ENCODE peak calls at places on chromosome 11, in seven cellular contexts. One of them, this sample, is unnamed.

GRCh38 chr11:707817-708420 is 1.9 kb downstream of the EPS8L2 start:
- DNase-seq in heart right ventricle: no peak
- DNase-seq in right lobe of liver: no peak
- DNase-seq in body of pancreas: peak; percentile 66
- DNase-seq in stomach: peak; percentile 68
- DNase-seq in ovary: no peak
- DNase-seq in MM.1S: no peak
- DNase-seq in this sample: peak; percentile 79

GRCh38 chr11:106789406-106789805 is 228.9 kb downstream of the GUCY1A2 start:
- DNase-seq in heart right ventricle: no peak
- DNase-seq in right lobe of liver: no peak
- DNase-seq in body of pancreas: no peak
- DNase-seq in stomach: no peak
- DNase-seq in ovary: no peak
- DNase-seq in MM.1S: no peak
- DNase-seq in this sample: no peak

GRCh38 chr11:68010058-68011041 is at the start of gene ALDH3B1:
- DNase-seq in heart right ventricle: peak; percentile 90
- DNase-seq in right lobe of liver: peak; percentile 96
- DNase-seq in body of pancreas: peak; percentile 94
- DNase-seq in stomach: peak; percentile 95
- DNase-seq in ovary: peak; percentile 79
- DNase-seq in MM.1S: peak; percentile 66
- DNase-seq in this sample: peak; percentile 97

GRCh38 chr11:27610946-27611345 is 89.3 kb downstream of the BDNF start:
- DNase-seq in heart right ventricle: no peak
- DNase-seq in right lobe of liver: no peak
- DNase-seq in body of pancreas: no peak
- DNase-seq in stomach: no peak
- DNase-seq in ovary: no peak
- DNase-seq in MM.1S: no peak
- DNase-seq in this sample: no peak

GRCh38 chr11:117693344-117693743 is 103.7 kb downstream of the DSCAML1 start:
- DNase-seq in heart right ventricle: no peak
- DNase-seq in right lobe of liver: no peak
- DNase-seq in body of pancreas: no peak
- DNase-seq in stomach: no peak
- DNase-seq in ovary: no peak
- DNase-seq in MM.1S: no peak
- DNase-seq in this sample: no peak

GRCh38 chr11:416757-417621 is 2.2 kb upstream of the SIGIRR start:
- DNase-seq in heart right ventricle: peak; percentile 62
- DNase-seq in right lobe of liver: peak; percentile 59
- DNase-seq in body of pancreas: peak; percentile 81
- DNase-seq in stomach: peak; percentile 82
- DNase-seq in ovary: no peak
- DNase-seq in MM.1S: no peak
- DNase-seq in this sample: no peak

GRCh38 chr11:126083829-126084607 is 21.4 kb upstream of the CDON start:
- DNase-seq in heart right ventricle: no peak
- DNase-seq in right lobe of liver: no peak
- DNase-seq in body of pancreas: no peak
- DNase-seq in stomach: no peak
- DNase-seq in ovary: no peak
- DNase-seq in MM.1S: peak; percentile 61
- DNase-seq in this sample: no peak

GRCh38 chr11:63142459-63142858 is 1.6 kb downstream of the SLC22A24 start:
- DNase-seq in heart right ventricle: no peak
- DNase-seq in right lobe of liver: no peak
- DNase-seq in body of pancreas: no peak
- DNase-seq in stomach: no peak
- DNase-seq in ovary: no peak
- DNase-seq in MM.1S: no peak
- DNase-seq in this sample: no peak

GRCh38 chr11:119175493-119176077 is 7.1 kb downstream of the NLRX1 start:
- DNase-seq in heart right ventricle: no peak
- DNase-seq in right lobe of liver: no peak
- DNase-seq in body of pancreas: no peak
- DNase-seq in stomach: no peak
- DNase-seq in ovary: no peak
- DNase-seq in MM.1S: no peak
- DNase-seq in this sample: no peak

GRCh38 chr11:72069787-72070251 is 10.5 kb downstream of the NUMA1 start:
- DNase-seq in heart right ventricle: peak; percentile 74
- DNase-seq in right lobe of liver: peak; percentile 84
- DNase-seq in body of pancreas: peak; percentile 91
- DNase-seq in stomach: peak; percentile 78
- DNase-seq in ovary: peak; percentile 71
- DNase-seq in MM.1S: peak; percentile 64
- DNase-seq in this sample: peak; percentile 86

GRCh38 chr11:117761993-117762392 is 35.0 kb downstream of the DSCAML1 start:
- DNase-seq in heart right ventricle: no peak
- DNase-seq in right lobe of liver: no peak
- DNase-seq in body of pancreas: no peak
- DNase-seq in stomach: no peak
- DNase-seq in ovary: no peak
- DNase-seq in MM.1S: no peak
- DNase-seq in this sample: no peak

GRCh38 chr11:117409511-117409910 is 81.9 kb downstream of the CEP164 start:
- DNase-seq in heart right ventricle: no peak
- DNase-seq in right lobe of liver: no peak
- DNase-seq in body of pancreas: no peak
- DNase-seq in stomach: no peak
- DNase-seq in ovary: no peak
- DNase-seq in MM.1S: no peak
- DNase-seq in this sample: no peak

GRCh38 chr11:121415861-121416260 is 36.3 kb upstream of the SORL1 start:
- DNase-seq in heart right ventricle: no peak
- DNase-seq in right lobe of liver: no peak
- DNase-seq in body of pancreas: peak; percentile 29
- DNase-seq in stomach: no peak
- DNase-seq in ovary: no peak
- DNase-seq in MM.1S: no peak
- DNase-seq in this sample: peak; percentile 35

GRCh38 chr11:64351136-64351631 is 7.8 kb upstream of the RPS6KA4 start:
- DNase-seq in heart right ventricle: no peak
- DNase-seq in right lobe of liver: no peak
- DNase-seq in body of pancreas: no peak
- DNase-seq in stomach: no peak
- DNase-seq in ovary: no peak
- DNase-seq in MM.1S: no peak
- DNase-seq in this sample: no peak

GRCh38 chr11:12200359-12201015 is 90.1 kb downstream of the MICAL2 start:
- DNase-seq in heart right ventricle: no peak
- DNase-seq in right lobe of liver: no peak
- DNase-seq in body of pancreas: peak; percentile 65
- DNase-seq in stomach: no peak
- DNase-seq in ovary: no peak
- DNase-seq in MM.1S: no peak
- DNase-seq in this sample: no peak

GRCh38 chr11:2572491-2573239 is 127.1 kb downstream of the KCNQ1OT1 start:
- DNase-seq in heart right ventricle: peak; percentile 6
- DNase-seq in right lobe of liver: peak; percentile 32
- DNase-seq in body of pancreas: no peak
- DNase-seq in stomach: no peak
- DNase-seq in ovary: peak; percentile 10
- DNase-seq in MM.1S: no peak
- DNase-seq in this sample: no peak

GRCh38 chr11:65625628-65626342 is 10.2 kb downstream of the PCNX3 start:
- DNase-seq in heart right ventricle: peak; percentile 69
- DNase-seq in right lobe of liver: peak; percentile 76
- DNase-seq in body of pancreas: peak; percentile 67
- DNase-seq in stomach: peak; percentile 76
- DNase-seq in ovary: no peak
- DNase-seq in MM.1S: no peak
- DNase-seq in this sample: peak; percentile 57

GRCh38 chr11:62122076-62122475 is 1.7 kb upstream of the INCENP start:
- DNase-seq in heart right ventricle: no peak
- DNase-seq in right lobe of liver: no peak
- DNase-seq in body of pancreas: no peak
- DNase-seq in stomach: no peak
- DNase-seq in ovary: no peak
- DNase-seq in MM.1S: no peak
- DNase-seq in this sample: no peak

GRCh38 chr11:45267660-45268340 is 18.3 kb downstream of the SYT13 start:
- DNase-seq in heart right ventricle: no peak
- DNase-seq in right lobe of liver: no peak
- DNase-seq in body of pancreas: no peak
- DNase-seq in stomach: no peak
- DNase-seq in ovary: no peak
- DNase-seq in MM.1S: no peak
- DNase-seq in this sample: no peak

GRCh38 chr11:128240546-128240945 is 346.8 kb downstream of the ETS1 start:
- DNase-seq in heart right ventricle: no peak
- DNase-seq in right lobe of liver: no peak
- DNase-seq in body of pancreas: no peak
- DNase-seq in stomach: no peak
- DNase-seq in ovary: no peak
- DNase-seq in MM.1S: no peak
- DNase-seq in this sample: no peak

GRCh38 chr11:10592331-10592730 is 23.9 kb upstream of the LYVE1 start:
- DNase-seq in heart right ventricle: no peak
- DNase-seq in right lobe of liver: no peak
- DNase-seq in body of pancreas: no peak
- DNase-seq in stomach: no peak
- DNase-seq in ovary: no peak
- DNase-seq in MM.1S: no peak
- DNase-seq in this sample: no peak

GRCh38 chr11:126853732-126854131 is 146.8 kb downstream of the KIRREL3 start:
- DNase-seq in heart right ventricle: no peak
- DNase-seq in right lobe of liver: no peak
- DNase-seq in body of pancreas: no peak
- DNase-seq in stomach: no peak
- DNase-seq in ovary: no peak
- DNase-seq in MM.1S: no peak
- DNase-seq in this sample: no peak

GRCh38 chr11:64086263-64086938 is 50.7 kb downstream of the FLRT1 start:
- DNase-seq in heart right ventricle: peak; percentile 40
- DNase-seq in right lobe of liver: no peak
- DNase-seq in body of pancreas: peak; percentile 58
- DNase-seq in stomach: peak; percentile 43
- DNase-seq in ovary: peak; percentile 51
- DNase-seq in MM.1S: no peak
- DNase-seq in this sample: no peak

DNA sequence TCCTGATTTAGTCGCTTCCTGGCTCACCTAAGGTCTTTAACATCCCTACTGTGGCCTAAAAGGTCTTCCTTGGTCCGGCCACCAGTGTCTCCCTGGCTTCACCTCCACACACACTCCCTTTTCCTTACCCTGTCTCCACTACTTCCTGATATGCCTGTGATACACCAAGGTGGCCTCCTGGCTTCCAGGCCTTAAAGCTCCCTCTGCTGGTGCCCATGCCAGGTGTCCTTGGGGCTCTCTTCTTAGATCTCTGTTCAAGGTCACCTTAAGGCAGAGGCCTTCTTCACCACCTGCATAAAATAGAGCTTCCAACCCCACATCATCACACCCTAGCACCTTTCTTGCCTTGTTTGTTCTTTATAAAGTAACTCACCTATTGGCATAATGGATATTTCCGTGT is 787.7 kb downstream of the NTM start:
- DNase-seq in heart right ventricle: no peak
- DNase-seq in right lobe of liver: no peak
- DNase-seq in body of pancreas: peak; percentile 3
- DNase-seq in stomach: peak; percentile 27
- DNase-seq in ovary: no peak
- DNase-seq in MM.1S: no peak
- DNase-seq in this sample: no peak
- TF ChIP-seq CTCF in heart right ventricle: no peak
- TF ChIP-seq CTCF in right lobe of liver: no peak
- TF ChIP-seq CTCF in body of pancreas: no peak
- TF ChIP-seq CTCF in stomach: no peak
- TF ChIP-seq CTCF in ovary: no peak
- TF ChIP-seq CTCF in MM.1S: peak; percentile 20
- TF ChIP-seq CTCF in this sample: no peak

GRCh38 chr11:97525273-97525672 is 1135.5 kb downstream of the JRKL start:
- DNase-seq in heart right ventricle: no peak
- DNase-seq in right lobe of liver: no peak
- DNase-seq in body of pancreas: no peak
- DNase-seq in stomach: no peak
- DNase-seq in ovary: no peak
- DNase-seq in MM.1S: no peak
- DNase-seq in this sample: no peak
- H3K27ac ChIP-seq in heart right ventricle: no peak overlapping the region
- H3K27ac ChIP-seq in right lobe of liver: no peak overlapping the region
- H3K27ac ChIP-seq in body of pancreas: no peak overlapping the region
- H3K27ac ChIP-seq in stomach: no peak overlapping the region
- H3K27ac ChIP-seq in ovary: no peak overlapping the region
- H3K27ac ChIP-seq in MM.1S: no peak overlapping the region
- H3K27ac ChIP-seq in this sample: no peak overlapping the region

GRCh38 chr11:76206327-76207081 is at the start of gene WNT11:
- DNase-seq in heart right ventricle: peak; percentile 69
- DNase-seq in right lobe of liver: no peak
- DNase-seq in body of pancreas: peak; percentile 71
- DNase-seq in stomach: peak; percentile 71
- DNase-seq in ovary: peak; percentile 59
- DNase-seq in MM.1S: peak; percentile 59
- DNase-seq in this sample: no peak

GRCh38 chr11:76207642-76208378 is 1.5 kb upstream of the WNT11 start:
- DNase-seq in heart right ventricle: peak; percentile 88
- DNase-seq in right lobe of liver: peak; percentile 83
- DNase-seq in body of pancreas: peak; percentile 76
- DNase-seq in stomach: peak; percentile 84
- DNase-seq in ovary: peak; percentile 79
- DNase-seq in MM.1S: peak; percentile 79
- DNase-seq in this sample: peak; percentile 76

GRCh38 chr11:76205252-76206076 is 838 bp downstream of the WNT11 start:
- DNase-seq in heart right ventricle: peak; percentile 11
- DNase-seq in right lobe of liver: no peak
- DNase-seq in body of pancreas: no peak
- DNase-seq in stomach: no peak
- DNase-seq in ovary: no peak
- DNase-seq in MM.1S: no peak
- DNase-seq in this sample: no peak

GRCh38 chr11:76203937-76204336 is 2.4 kb downstream of the WNT11 start:
- DNase-seq in heart right ventricle: no peak
- DNase-seq in right lobe of liver: no peak
- DNase-seq in body of pancreas: no peak
- DNase-seq in stomach: no peak
- DNase-seq in ovary: no peak
- DNase-seq in MM.1S: no peak
- DNase-seq in this sample: no peak

DNA sequence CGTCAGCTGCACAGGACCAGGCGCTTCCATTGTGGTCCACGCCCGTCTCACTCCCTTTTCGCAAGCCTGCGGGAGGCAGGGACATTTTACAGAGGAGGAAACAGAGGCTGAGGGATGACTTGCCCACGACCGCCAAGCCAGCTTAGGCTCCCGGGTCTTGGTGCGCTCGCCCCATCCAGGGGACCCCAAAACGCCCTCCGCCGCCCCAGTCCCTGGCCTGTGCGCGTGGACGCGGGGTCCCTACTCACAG is 300 bp downstream of the WNT11 start:
- DNase-seq in heart right ventricle: no peak
- DNase-seq in right lobe of liver: no peak
- DNase-seq in body of pancreas: no peak
- DNase-seq in stomach: no peak
- DNase-seq in ovary: no peak
- DNase-seq in MM.1S: no peak
- DNase-seq in this sample: no peak
- H3K4me1 ChIP-seq in heart right ventricle: peaks cover 48% of the 10 kb centered on the region
- H3K4me1 ChIP-seq in right lobe of liver: no peaks in the 10 kb centered on the region
- H3K4me1 ChIP-seq in body of pancreas: peaks cover 43% of the 10 kb centered on the region
- H3K4me1 ChIP-seq in stomach: peaks cover 59% of the 10 kb centered on the region
- H3K4me1 ChIP-seq in ovary: peaks cover 13% of the 10 kb centered on the region
- H3K4me1 ChIP-seq in MM.1S: peaks cover 3% of the 10 kb centered on the region
- H3K4me1 ChIP-seq in this sample: peaks cover 21% of the 10 kb centered on the region

GRCh38 chr11:86360775-86361395 is 13.8 kb upstream of the CCDC81 start:
- DNase-seq in heart right ventricle: no peak
- DNase-seq in right lobe of liver: no peak
- DNase-seq in body of pancreas: no peak
- DNase-seq in stomach: no peak
- DNase-seq in ovary: no peak
- DNase-seq in MM.1S: no peak
- DNase-seq in this sample: no peak
- TF ChIP-seq CTCF in heart right ventricle: peak; percentile 21
- TF ChIP-seq CTCF in right lobe of liver: no peak
- TF ChIP-seq CTCF in body of pancreas: no peak
- TF ChIP-seq CTCF in stomach: no peak
- TF ChIP-seq CTCF in ovary: no peak
- TF ChIP-seq CTCF in MM.1S: peak; percentile 10
- TF ChIP-seq CTCF in this sample: no peak